ENCODE peak calls at places on chromosomes 1 and 21, in five cellular contexts. R, S, T, O and B are unnamed samples.
A peak's percentile ranks its signal among the peaks of the same experiment; 100 is the strongest.

GRCh38 chr21:39307466-39307865 is 6.0 kb downstream of the BRWD1 start:
- DNase-seq in R (no peak), S (no peak), T (no peak), O (no peak), B (no peak)

GRCh38 chr1:28591708-28592313 is at the start of gene RAB42:
- DNase-seq in R (no peak), S (peak; percentile 56), T (peak; percentile 78), O (peak; percentile 30), B (no peak)

GRCh38 chr1:87296220-87296619 is 32.5 kb upstream of the LMO4 start:
- DNase-seq in R (no peak), S (no peak), T (no peak), O (no peak), B (no peak)

GRCh38 chr1:159923203-159924024 is 1.9 kb downstream of the TAGLN2 start:
- DNase-seq in R (no peak), S (peak; percentile 87), T (peak; percentile 92), O (peak; percentile 71), B (peak; percentile 89)

GRCh38 chr1:181936269-181936668 is 125.2 kb downstream of the ZNF648 start:
- DNase-seq in R (no peak), S (no peak), T (no peak), O (no peak), B (no peak)

GRCh38 chr1:208139434-208140086 is 104.6 kb downstream of the PLXNA2 start:
- DNase-seq in R (no peak), S (no peak), T (no peak), O (no peak), B (no peak)

GRCh38 chr1:183934284-183934683 is 103.2 kb downstream of the COLGALT2 start:
- DNase-seq in R (no peak), S (no peak), T (no peak), O (no peak), B (no peak)

GRCh38 chr1:89022167-89022959 is at the start of gene GBP3:
- DNase-seq in R (peak; percentile 54), S (no peak), T (no peak), O (no peak), B (no peak)

GRCh38 chr1:226149806-226150205 is 36.7 kb downstream of the ACBD3 start:
- DNase-seq in R (no peak), S (no peak), T (no peak), O (no peak), B (no peak)

GRCh38 chr1:92795166-92795565 is 10.3 kb upstream of the EVI5 start:
- DNase-seq in R (no peak), S (no peak), T (no peak), O (no peak), B (no peak)

DNA sequence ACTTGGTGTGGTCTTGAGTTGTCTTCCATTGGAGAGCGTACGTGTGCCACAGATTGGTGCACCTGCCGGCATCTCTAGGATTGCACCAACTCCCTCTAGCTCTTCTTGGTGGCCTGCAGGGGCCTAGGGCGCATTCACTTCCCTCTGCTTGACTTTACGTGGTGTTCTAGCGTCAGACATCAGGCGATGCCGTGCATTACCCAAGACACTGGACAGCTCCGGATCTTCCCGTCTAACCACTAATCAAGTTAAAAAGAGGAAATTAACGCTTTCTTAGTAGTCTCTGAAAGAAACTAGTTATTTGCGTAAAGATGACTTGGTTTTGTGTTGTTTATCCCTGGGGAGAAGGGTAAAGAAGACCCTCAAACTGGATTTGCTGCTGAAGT is 510 bp upstream of the IL10RB start:
- DNase-seq in R (no peak), S (peak; percentile 65), T (peak; percentile 52), O (peak; percentile 56), B (no peak)
- H3K4me1 ChIP-seq in R (peaks cover 2% of the 10 kb centered on the region), S (no peaks in the 10 kb centered on the region), T (no peaks in the 10 kb centered on the region), O (peaks cover 17% of the 10 kb centered on the region), B (peaks cover 33% of the 10 kb centered on the region)

GRCh38 chr21:45991606-45992301 is 10.2 kb downstream of the COL6A1 start:
- DNase-seq in R (no peak), S (peak; percentile 27), T (peak; percentile 29), O (no peak), B (no peak)

GRCh38 chr21:45990049-45990711 is 8.6 kb downstream of the COL6A1 start:
- DNase-seq in R (no peak), S (peak; percentile 49), T (peak; percentile 27), O (no peak), B (no peak)

GRCh38 chr21:45988366-45989347 is 7.1 kb downstream of the COL6A1 start:
- DNase-seq in R (no peak), S (peak; percentile 53), T (no peak), O (peak; percentile 10), B (no peak)

GRCh38 chr21:45990741-45991605 is 9.4 kb downstream of the COL6A1 start:
- DNase-seq in R (no peak), S (peak; percentile 52), T (peak; percentile 38), O (peak; percentile 10), B (no peak)

DNA sequence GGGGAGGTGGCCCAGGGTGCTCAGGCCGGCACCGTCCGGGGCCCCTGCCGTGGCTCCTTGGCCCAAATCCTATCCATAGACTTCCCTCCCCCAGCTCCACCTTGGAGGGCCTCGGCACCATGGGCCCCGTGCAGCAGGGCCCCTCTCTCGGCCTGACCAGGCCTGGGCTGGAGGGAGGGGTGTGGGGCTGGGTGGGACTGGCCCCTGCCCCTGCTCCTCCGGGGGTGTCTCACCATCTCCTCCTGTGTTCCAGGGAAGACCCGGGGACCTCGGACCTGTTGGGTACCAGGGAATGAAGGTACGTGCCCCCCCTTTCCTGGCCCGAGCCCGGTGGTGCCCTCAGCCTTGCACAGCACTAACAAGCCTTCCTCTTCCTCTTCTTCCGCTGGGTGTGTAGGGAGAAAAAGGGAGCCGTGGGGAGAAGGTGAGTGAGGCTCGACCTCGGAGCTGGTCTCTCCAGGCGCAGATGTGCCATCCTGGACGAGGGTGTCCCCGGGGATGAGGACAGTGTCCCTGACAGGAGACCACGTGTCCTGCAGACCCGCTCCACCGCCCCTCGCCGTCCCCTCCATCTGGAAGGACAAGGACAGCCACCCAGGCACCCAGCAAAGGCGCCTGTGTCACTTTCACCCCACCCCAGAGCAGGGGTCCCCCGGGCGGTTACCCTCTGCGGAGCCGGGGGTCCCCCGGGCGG is 7.9 kb downstream of the COL6A1 start:
- DNase-seq in R (no peak), S (peak; percentile 45), T (no peak), O (no peak), B (no peak)
- H3K4me1 ChIP-seq in R (no peaks in the 10 kb centered on the region), S (no peaks in the 10 kb centered on the region), T (no peaks in the 10 kb centered on the region), O (no peaks in the 10 kb centered on the region), B (no peaks in the 10 kb centered on the region)

GRCh38 chr1:54329337-54329954 is 76.7 kb downstream of the SSBP3 start:
- DNase-seq in R (no peak), S (no peak), T (peak; percentile 70), O (no peak), B (no peak)
- H3K4me1 ChIP-seq in R (no peaks in the 10 kb centered on the region), S (peaks cover 99% of the 10 kb centered on the region), T (peaks cover 68% of the 10 kb centered on the region), O (peaks cover 100% of the 10 kb centered on the region), B (no peaks in the 10 kb centered on the region)

DNA sequence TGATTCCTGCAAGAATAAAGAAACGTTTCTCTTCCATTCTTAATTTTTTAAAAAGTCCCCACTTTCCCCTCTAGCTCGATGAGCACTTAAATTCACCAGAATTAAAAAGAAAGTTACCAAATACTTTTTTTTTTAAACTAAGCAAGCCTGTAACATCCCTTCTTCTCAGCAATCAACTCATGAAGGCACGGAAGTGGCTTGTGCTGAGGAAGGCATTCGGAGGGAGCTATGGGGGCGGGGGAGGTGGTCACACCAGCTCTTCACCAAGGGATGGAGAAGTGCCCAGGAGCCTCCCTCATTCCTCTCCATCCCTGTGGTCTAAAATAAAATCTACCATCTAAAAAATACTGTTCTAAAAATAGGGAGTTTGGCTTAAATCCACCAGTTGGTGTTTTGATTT is 61.3 kb downstream of the GADD45A start:
- DNase-seq in R (no peak), S (no peak), T (peak; percentile 66), O (no peak), B (no peak)
- H3K4me1 ChIP-seq in R (peaks cover 41% of the 10 kb centered on the region), S (peaks cover 38% of the 10 kb centered on the region), T (peaks cover 35% of the 10 kb centered on the region), O (peaks cover 37% of the 10 kb centered on the region), B (peaks cover 65% of the 10 kb centered on the region)

GRCh38 chr1:206710457-206710823 is 25.7 kb downstream of the MAPKAPK2 start:
- DNase-seq in R (no peak), S (no peak), T (no peak), O (no peak), B (no peak)
- H3K4me1 ChIP-seq in R (peaks cover 73% of the 10 kb centered on the region), S (peaks cover 90% of the 10 kb centered on the region), T (peaks cover 23% of the 10 kb centered on the region), O (peaks cover 96% of the 10 kb centered on the region), B (peaks cover 100% of the 10 kb centered on the region)

GRCh38 chr1:192270398-192270797 is 46.4 kb upstream of the RGS21 start:
- DNase-seq in R (no peak), S (no peak), T (no peak), O (no peak), B (no peak)

GRCh38 chr1:192261476-192261875 is 55.3 kb upstream of the RGS21 start:
- DNase-seq in R (no peak), S (no peak), T (no peak), O (no peak), B (no peak)

GRCh38 chr1:192265774-192266173 is 51.0 kb upstream of the RGS21 start:
- DNase-seq in R (no peak), S (no peak), T (no peak), O (no peak), B (no peak)

GRCh38 chr1:192263436-192263835 is 53.4 kb upstream of the RGS21 start:
- DNase-seq in R (no peak), S (no peak), T (no peak), O (no peak), B (no peak)

DNA sequence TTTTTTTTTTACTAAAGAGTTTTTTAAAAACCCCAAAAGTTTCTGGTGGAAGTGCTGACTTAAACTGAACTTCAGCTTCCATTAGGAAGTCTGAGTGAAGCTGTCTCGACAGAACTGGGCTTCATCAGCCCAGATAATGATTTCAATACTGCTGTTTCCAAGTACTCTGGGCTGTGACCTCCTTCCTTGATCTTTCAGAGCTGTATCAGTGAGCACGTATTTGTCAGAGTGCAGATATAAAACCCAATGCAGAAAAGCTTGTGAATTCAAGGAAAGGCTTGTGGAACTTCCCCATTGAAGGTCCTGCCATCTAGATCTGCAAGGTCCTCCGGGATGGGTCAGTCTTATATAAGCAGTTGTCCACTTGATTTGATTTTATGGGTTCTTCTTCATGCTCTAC is 50.1 kb upstream of the RGS21 start:
- DNase-seq in R (no peak), S (no peak), T (no peak), O (no peak), B (no peak)
- H3K4me1 ChIP-seq in R (no peaks in the 10 kb centered on the region), S (no peaks in the 10 kb centered on the region), T (no peaks in the 10 kb centered on the region), O (no peaks in the 10 kb centered on the region), B (no peaks in the 10 kb centered on the region)

GRCh38 chr1:228210684-228211083 is 2.8 kb downstream of the OBSCN start:
- DNase-seq in R (no peak), S (no peak), T (no peak), O (no peak), B (no peak)
- H3K4me1 ChIP-seq in R (peaks cover 12% of the 10 kb centered on the region), S (peaks cover 61% of the 10 kb centered on the region), T (peaks cover 5% of the 10 kb centered on the region), O (peaks cover 43% of the 10 kb centered on the region), B (peaks cover 24% of the 10 kb centered on the region)

GRCh38 chr21:36542312-36543101 is 62.6 kb upstream of the CLDN14 start:
- DNase-seq in R (no peak), S (no peak), T (peak; percentile 81), O (no peak), B (no peak)
- H3K4me1 ChIP-seq in R (no peaks in the 10 kb centered on the region), S (no peaks in the 10 kb centered on the region), T (no peaks in the 10 kb centered on the region), O (no peaks in the 10 kb centered on the region), B (no peaks in the 10 kb centered on the region)

DNA sequence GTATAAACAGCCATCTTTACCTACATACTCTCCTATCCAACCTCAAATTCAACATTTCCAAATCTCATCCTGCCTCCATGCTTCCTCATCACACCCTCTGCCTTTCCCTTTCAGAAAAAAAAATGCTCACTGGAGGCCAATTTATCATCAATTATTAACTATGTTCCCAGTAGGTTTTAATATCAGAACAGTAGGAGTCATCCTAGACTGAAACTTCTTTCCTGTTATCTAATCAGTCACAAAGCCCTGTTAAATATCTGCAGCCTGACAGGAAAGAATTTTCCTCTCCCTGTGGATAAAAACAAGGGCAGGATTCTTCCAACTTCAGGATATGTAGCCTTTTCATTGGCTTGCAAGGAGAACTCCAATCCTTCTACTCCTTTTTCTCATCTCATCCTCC is 28.4 kb downstream of the EGLN1 start:
- DNase-seq in R (no peak), S (no peak), T (no peak), O (no peak), B (peak; percentile 60)
- H3K4me1 ChIP-seq in R (peaks cover 31% of the 10 kb centered on the region), S (peaks cover 60% of the 10 kb centered on the region), T (peaks cover 20% of the 10 kb centered on the region), O (peaks cover 73% of the 10 kb centered on the region), B (peaks cover 87% of the 10 kb centered on the region)